ENCODE peak calls at places on chromosomes 3 and 15, in five cellular contexts. W is SK-N-SH, U is HepG2, D is GM12878, O is K562. B is an unnamed sample.

GRCh38 chr3:179015551-179016020 is 56.0 kb downstream of the ZMAT3 start:
- DNase-seq in W (peak; percentile 50), O (peak; percentile 87), D (peak; percentile 93), U (peak; percentile 81), B (peak; percentile 30)

GRCh38 chr3:52403271-52403841 is 41.5 kb downstream of the SEMA3G start:
- DNase-seq in U (no peak), D (no peak), O (no peak), W (no peak), B (no peak)

GRCh38 chr3:126528800-126529541 is 5.0 kb downstream of the CHST13 start:
- DNase-seq in W (peak; percentile 78), D (no peak), U (peak; percentile 97), O (no peak), B (no peak)

GRCh38 chr15:55170361-55170760 is 26.4 kb downstream of the RSL24D1 start:
- DNase-seq in O (no peak), D (no peak), U (no peak), W (no peak), B (no peak)

GRCh38 chr15:74663303-74664027 is 32.4 kb downstream of the EDC3 start:
- DNase-seq in U (no peak), W (no peak), D (no peak), O (no peak), B (no peak)

GRCh38 chr3:126721246-126721645 is 17.2 kb downstream of the CHCHD6 start:
- DNase-seq in U (no peak), D (no peak), O (no peak), W (no peak), B (no peak)

GRCh38 chr15:45863881-45864580 is 229.2 kb downstream of the SQOR start:
- DNase-seq in D (no peak), U (no peak), W (no peak), O (no peak), B (no peak)

GRCh38 chr15:83380682-83381081 is 66.5 kb upstream of the SH3GL3 start:
- DNase-seq in O (peak; percentile 63), D (peak; percentile 13), W (peak; percentile 64), U (peak; percentile 37), B (peak; percentile 21)

GRCh38 chr15:101482526-101483371 is 6.8 kb downstream of the PCSK6 start:
- DNase-seq in U (no peak), W (no peak), O (no peak), D (no peak), B (no peak)
- TF ChIP-seq FOXM1 in U (no peak), W (no peak), O (no peak), D (no peak), B (no peak)

GRCh38 chr3:69008980-69009379 is 4.5 kb downstream of the EOGT start:
- DNase-seq in O (no peak), D (no peak), U (no peak), W (no peak), B (no peak)

GRCh38 chr3:69009559-69010410 is 3.7 kb downstream of the EOGT start:
- DNase-seq in W (no peak), O (no peak), D (no peak), U (no peak), B (no peak)

GRCh38 chr3:69004183-69004582 is 9.3 kb downstream of the EOGT start:
- DNase-seq in U (no peak), O (no peak), D (no peak), W (no peak), B (no peak)

GRCh38 chr3:69006083-69006482 is 7.4 kb downstream of the EOGT start:
- DNase-seq in D (no peak), O (no peak), U (no peak), W (no peak), B (no peak)

GRCh38 chr3:69005071-69005816 is 8.2 kb downstream of the EOGT start:
- DNase-seq in O (no peak), W (no peak), D (no peak), U (no peak), B (no peak)
- TF ChIP-seq FOXM1 in O (no peak), W (no peak), D (no peak), U (no peak), B (no peak)

GRCh38 chr3:71175722-71176365 is 407.7 kb downstream of the FOXP1 start:
- DNase-seq in O (no peak), W (no peak), U (no peak), D (no peak), B (no peak)

GRCh38 chr3:71171246-71171645 is 412.3 kb downstream of the FOXP1 start:
- DNase-seq in W (no peak), D (no peak), U (no peak), O (no peak), B (no peak)

GRCh38 chr3:71172176-71172575 is 411.4 kb downstream of the FOXP1 start:
- DNase-seq in O (no peak), D (no peak), U (no peak), W (no peak), B (no peak)

GRCh38 chr3:71173421-71173975 is 410.0 kb downstream of the FOXP1 start:
- DNase-seq in W (no peak), D (no peak), O (no peak), U (no peak), B (no peak)

GRCh38 chr3:71172951-71173350 is 410.6 kb downstream of the FOXP1 start:
- DNase-seq in W (no peak), D (no peak), O (no peak), U (peak; percentile 58), B (no peak)
- TF ChIP-seq FOXM1 in W (no peak), D (no peak), O (no peak), U (no peak), B (no peak)

GRCh38 chr15:32020158-32020557 is 10.2 kb upstream of the CHRNA7 start:
- DNase-seq in W (no peak), U (no peak), D (no peak), O (no peak), B (no peak)
- TF ChIP-seq FOXM1 in W (no peak), U (no peak), D (no peak), O (no peak), B (no peak)

DNA sequence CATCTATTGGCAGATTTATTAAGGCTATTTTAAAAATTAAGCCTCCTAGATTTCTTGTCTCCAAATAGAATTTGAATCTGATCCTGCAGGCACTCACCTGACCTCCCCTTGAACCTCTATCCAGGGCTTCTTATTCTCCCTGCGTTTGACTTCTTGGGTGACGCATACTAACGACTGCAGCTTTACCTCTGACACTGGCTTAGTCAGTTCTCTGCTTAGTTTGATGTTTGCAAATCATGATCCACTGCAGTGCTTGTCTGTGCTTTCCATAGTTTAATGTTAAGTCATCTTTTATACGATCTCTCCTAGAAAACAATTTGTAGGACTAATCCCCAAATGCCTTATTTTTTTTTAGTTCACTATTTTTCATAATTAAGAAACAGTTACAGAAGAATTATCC is 233.1 kb downstream of the ROBO1 start:
- DNase-seq in W (no peak), O (no peak), U (no peak), D (no peak), B (no peak)
- TF ChIP-seq FOXM1 in W (no peak), O (no peak), U (no peak), D (no peak), B (no peak)

B was measured in HEK293T.